ENCODE peak calls at places on chromosomes 12 and 14, in four cellular contexts. One of them, this sample, is unnamed.

GRCh38 chr14:90397401-90398314 is 829 bp downstream of the CALM1 start:
- DNase-seq in heart left ventricle: peak
- DNase-seq in left ventricle myocardium inferior: peak
- DNase-seq in cardiac fibroblast: no peak
- DNase-seq in this sample: no peak

GRCh38 chr12:52041695-52042123 is 9.5 kb upstream of the NR4A1 start:
- DNase-seq in heart left ventricle: peak
- DNase-seq in cardiac fibroblast: no peak
- DNase-seq in left ventricle myocardium inferior: peak
- DNase-seq in this sample: no peak

GRCh38 chr14:37668646-37669045 is 73.2 kb downstream of the TTC6 start:
- DNase-seq in cardiac fibroblast: peak
- DNase-seq in left ventricle myocardium inferior: no peak
- DNase-seq in heart left ventricle: no peak
- DNase-seq in this sample: peak

GRCh38 chr14:30564868-30565248 is 5.9 kb downstream of the G2E3 start:
- DNase-seq in left ventricle myocardium inferior: no peak
- DNase-seq in heart left ventricle: no peak
- DNase-seq in cardiac fibroblast: no peak
- DNase-seq in this sample: no peak

GRCh38 chr12:109291531-109292341 is 17.3 kb downstream of the FOXN4 start:
- DNase-seq in left ventricle myocardium inferior: peak
- DNase-seq in heart left ventricle: peak
- DNase-seq in cardiac fibroblast: peak
- DNase-seq in this sample: no peak

GRCh38 chr12:27785882-27786570 is 6.0 kb upstream of the MANSC4 start:
- DNase-seq in left ventricle myocardium inferior: no peak
- DNase-seq in cardiac fibroblast: peak
- DNase-seq in heart left ventricle: no peak
- DNase-seq in this sample: no peak

GRCh38 chr12:93634416-93634815 is 42.8 kb upstream of the CRADD start:
- DNase-seq in left ventricle myocardium inferior: no peak
- DNase-seq in cardiac fibroblast: peak
- DNase-seq in heart left ventricle: no peak
- DNase-seq in this sample: no peak

GRCh38 chr14:32033516-32033915 is 43.6 kb upstream of the ARHGAP5 start:
- DNase-seq in cardiac fibroblast: no peak
- DNase-seq in heart left ventricle: no peak
- DNase-seq in left ventricle myocardium inferior: no peak
- DNase-seq in this sample: no peak

GRCh38 chr14:105390849-105391500 is 7.4 kb upstream of the TEX22 start:
- DNase-seq in heart left ventricle: peak
- DNase-seq in left ventricle myocardium inferior: no peak
- DNase-seq in cardiac fibroblast: no peak
- DNase-seq in this sample: no peak

GRCh38 chr12:43120189-43120588 is 431.8 kb downstream of the ADAMTS20 start:
- DNase-seq in heart left ventricle: no peak
- DNase-seq in cardiac fibroblast: no peak
- DNase-seq in left ventricle myocardium inferior: no peak
- DNase-seq in this sample: no peak

GRCh38 chr12:50677858-50678257 is 86.0 kb upstream of the ATF1 start:
- DNase-seq in cardiac fibroblast: peak
- DNase-seq in heart left ventricle: no peak
- DNase-seq in left ventricle myocardium inferior: no peak
- DNase-seq in this sample: no peak

GRCh38 chr12:3493225-3494049 is 2.4 kb downstream of the PRMT8 start:
- DNase-seq in left ventricle myocardium inferior: peak
- DNase-seq in heart left ventricle: peak
- DNase-seq in cardiac fibroblast: no peak
- DNase-seq in this sample: no peak

GRCh38 chr14:91390165-91390778 is 27.3 kb downstream of the CCDC88C start:
- DNase-seq in heart left ventricle: no peak
- DNase-seq in left ventricle myocardium inferior: no peak
- DNase-seq in cardiac fibroblast: no peak
- DNase-seq in this sample: no peak

GRCh38 chr12:47758834-47759690 is at the start of gene RAPGEF3:
- DNase-seq in left ventricle myocardium inferior: peak
- DNase-seq in heart left ventricle: peak
- DNase-seq in cardiac fibroblast: peak
- DNase-seq in this sample: no peak

GRCh38 chr12:66066071-66066928 is 64.2 kb downstream of the LLPH start:
- DNase-seq in heart left ventricle: no peak
- DNase-seq in cardiac fibroblast: peak
- DNase-seq in left ventricle myocardium inferior: no peak
- DNase-seq in this sample: no peak

GRCh38 chr14:106308839-106309389 is 782.5 kb downstream of the TMEM121 start:
- DNase-seq in heart left ventricle: no peak
- DNase-seq in cardiac fibroblast: peak
- DNase-seq in left ventricle myocardium inferior: no peak
- DNase-seq in this sample: no peak

GRCh38 chr12:109116611-109116949 is 193 bp downstream of the ACACB start:
- DNase-seq in heart left ventricle: no peak
- DNase-seq in left ventricle myocardium inferior: no peak
- DNase-seq in cardiac fibroblast: no peak
- DNase-seq in this sample: no peak

GRCh38 chr12:91774471-91774921 is 371.1 kb downstream of the BTG1 start:
- DNase-seq in cardiac fibroblast: peak
- DNase-seq in left ventricle myocardium inferior: no peak
- DNase-seq in heart left ventricle: no peak
- DNase-seq in this sample: no peak

GRCh38 chr12:51817027-51817953 is 31.2 kb downstream of the FIGNL2 start:
- DNase-seq in left ventricle myocardium inferior: no peak
- DNase-seq in heart left ventricle: no peak
- DNase-seq in cardiac fibroblast: no peak
- DNase-seq in this sample: no peak

DNA sequence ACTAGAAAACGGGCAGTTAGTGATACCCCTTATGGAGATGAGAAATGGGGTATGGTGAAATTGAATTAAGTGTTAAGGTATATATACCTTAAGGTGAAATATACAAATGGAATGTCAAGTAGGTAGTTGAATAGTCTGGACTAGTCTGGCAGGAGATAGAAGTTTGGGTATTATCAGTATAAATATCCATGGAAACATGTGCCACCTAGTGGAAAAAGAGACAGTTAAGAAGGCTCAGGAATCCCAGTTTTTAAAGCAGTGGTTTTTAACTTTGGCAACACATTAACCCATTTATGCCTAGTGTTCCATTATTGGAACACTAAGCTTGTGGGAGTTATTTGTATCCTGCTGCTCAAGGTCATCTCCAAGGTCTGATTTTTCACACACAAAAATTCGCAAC is 38.6 kb upstream of the TPH2 start:
- DNase-seq in heart left ventricle: no peak
- DNase-seq in left ventricle myocardium inferior: no peak
- DNase-seq in cardiac fibroblast: peak
- DNase-seq in this sample: no peak
- TF ChIP-seq CTCF in heart left ventricle: peak
- TF ChIP-seq CTCF in left ventricle myocardium inferior: peak
- TF ChIP-seq CTCF in cardiac fibroblast: peak
- TF ChIP-seq CTCF in this sample: peak

GRCh38 chr14:23035303-23036164 is 834 bp upstream of the PSMB5 start:
- DNase-seq in left ventricle myocardium inferior: no peak
- DNase-seq in cardiac fibroblast: no peak
- DNase-seq in heart left ventricle: no peak
- DNase-seq in this sample: no peak
- H3K4me3 ChIP-seq in left ventricle myocardium inferior: peak
- H3K4me3 ChIP-seq in cardiac fibroblast: peak
- H3K4me3 ChIP-seq in heart left ventricle: peak
- H3K4me3 ChIP-seq in this sample: no peak

GRCh38 chr12:70796989-70797388 is 123.5 kb downstream of the PTPRR start:
- DNase-seq in cardiac fibroblast: no peak
- DNase-seq in heart left ventricle: no peak
- DNase-seq in left ventricle myocardium inferior: no peak
- DNase-seq in this sample: no peak

GRCh38 chr12:70794131-70794530 is 126.4 kb downstream of the PTPRR start:
- DNase-seq in heart left ventricle: no peak
- DNase-seq in left ventricle myocardium inferior: no peak
- DNase-seq in cardiac fibroblast: no peak
- DNase-seq in this sample: no peak

GRCh38 chr12:70798016-70798768 is 122.3 kb downstream of the PTPRR start:
- DNase-seq in heart left ventricle: no peak
- DNase-seq in cardiac fibroblast: no peak
- DNase-seq in left ventricle myocardium inferior: no peak
- DNase-seq in this sample: no peak

DNA sequence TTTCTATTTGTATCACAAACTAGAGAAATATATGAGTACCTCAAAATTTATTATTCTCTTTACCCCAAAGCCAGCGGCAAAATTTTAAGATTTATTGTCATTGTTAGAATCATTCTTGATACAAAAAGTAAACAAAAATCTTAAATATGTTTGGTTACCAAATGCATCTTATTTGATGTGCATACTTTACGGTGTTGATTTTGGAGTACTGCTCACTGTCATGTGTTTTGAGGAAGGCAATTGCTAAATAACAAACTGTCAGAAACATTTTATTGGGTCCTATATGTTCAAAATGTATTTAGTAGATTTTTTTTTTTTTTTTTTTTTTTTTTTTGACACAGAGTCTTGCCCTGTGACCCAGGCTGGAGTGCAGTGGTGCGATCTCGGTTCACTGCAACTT is 124.9 kb downstream of the PTPRR start:
- DNase-seq in heart left ventricle: no peak
- DNase-seq in cardiac fibroblast: no peak
- DNase-seq in left ventricle myocardium inferior: no peak
- DNase-seq in this sample: no peak
- TF ChIP-seq CTCF in heart left ventricle: no peak
- TF ChIP-seq CTCF in cardiac fibroblast: no peak
- TF ChIP-seq CTCF in left ventricle myocardium inferior: no peak
- TF ChIP-seq CTCF in this sample: no peak

GRCh38 chr12:124866195-124866882 is 2.7 kb upstream of the SCARB1 start:
- DNase-seq in left ventricle myocardium inferior: no peak
- DNase-seq in cardiac fibroblast: no peak
- DNase-seq in heart left ventricle: no peak
- DNase-seq in this sample: no peak

GRCh38 chr12:124866883-124867232 is 3.2 kb upstream of the SCARB1 start:
- DNase-seq in cardiac fibroblast: no peak
- DNase-seq in heart left ventricle: no peak
- DNase-seq in left ventricle myocardium inferior: no peak
- DNase-seq in this sample: no peak

GRCh38 chr12:124869011-124869665 is 5.5 kb upstream of the SCARB1 start:
- DNase-seq in left ventricle myocardium inferior: peak
- DNase-seq in heart left ventricle: no peak
- DNase-seq in cardiac fibroblast: no peak
- DNase-seq in this sample: no peak

GRCh38 chr12:124867389-124867930 is 3.8 kb upstream of the SCARB1 start:
- DNase-seq in cardiac fibroblast: peak
- DNase-seq in left ventricle myocardium inferior: no peak
- DNase-seq in heart left ventricle: no peak
- DNase-seq in this sample: no peak

GRCh38 chr12:124868252-124868965 is 4.7 kb upstream of the SCARB1 start:
- DNase-seq in heart left ventricle: no peak
- DNase-seq in left ventricle myocardium inferior: no peak
- DNase-seq in cardiac fibroblast: no peak
- DNase-seq in this sample: no peak
- H3K4me3 ChIP-seq in heart left ventricle: peak
- H3K4me3 ChIP-seq in left ventricle myocardium inferior: no peak
- H3K4me3 ChIP-seq in cardiac fibroblast: no peak
- H3K4me3 ChIP-seq in this sample: no peak